ENCODE peak calls at places on chromosomes 16 and 17, in five cellular contexts. V, B, H, I and O are unnamed samples.

GRCh38 chr16:57039148-57039812 is 49.9 kb downstream of the NLRC5 start:
- DNase-seq in I (peak), V (no peak), B (peak), H (no peak), O (peak)

GRCh38 chr16:84484579-84485254 is 19.7 kb downstream of the MEAK7 start:
- DNase-seq in B (peak), I (peak), H (peak), V (peak), O (peak)

GRCh38 chr16:57479422-57480126 is 6.7 kb downstream of the DOK4 start:
- DNase-seq in H (no peak), V (peak), I (no peak), B (peak), O (peak)

GRCh38 chr17:19237389-19238166 is 412 bp downstream of the EPN2 start:
- DNase-seq in H (no peak), B (no peak), I (peak), V (peak), O (no peak)

GRCh38 chr16:66248096-66248495 is 118.4 kb upstream of the CDH5 start:
- DNase-seq in H (no peak), B (peak), I (no peak), V (peak), O (peak)

GRCh38 chr17:76270770-76271668 is 5.9 kb downstream of the UBALD2 start:
- DNase-seq in B (no peak), V (no peak), I (peak), H (no peak), O (no peak)

GRCh38 chr17:35022536-35023063 is 40.9 kb downstream of the RFFL start:
- DNase-seq in B (peak), V (peak), H (peak), I (peak), O (peak)

GRCh38 chr17:39607851-39608130 is at the start of gene NEUROD2:
- DNase-seq in B (no peak), H (no peak), V (no peak), I (no peak), O (no peak)

GRCh38 chr17:35315971-35316370 is 57.5 kb downstream of the SLFN11 start:
- DNase-seq in H (no peak), B (no peak), V (no peak), I (no peak), O (no peak)

GRCh38 chr17:58072862-58073261 is 10.4 kb upstream of the DYNLL2 start:
- DNase-seq in V (no peak), B (no peak), I (no peak), H (no peak), O (no peak)

GRCh38 chr16:56625943-56626654 is 518 bp downstream of the MT1E start:
- DNase-seq in H (peak), B (peak), V (peak), I (no peak), O (peak)

GRCh38 chr17:18382441-18383078 is 5.0 kb downstream of the EVPLL start:
- DNase-seq in B (no peak), H (no peak), V (peak), I (no peak), O (no peak)

GRCh38 chr17:65583921-65584603 is 22.6 kb upstream of the AXIN2 start:
- DNase-seq in V (no peak), H (no peak), I (no peak), B (no peak), O (no peak)

GRCh38 chr16:14640538-14640937 is 7.8 kb downstream of the BFAR start:
- DNase-seq in H (no peak), B (no peak), V (no peak), I (no peak), O (no peak)

GRCh38 chr17:79844869-79845600 is 5.8 kb upstream of the CBX4 start:
- DNase-seq in I (peak), H (no peak), V (no peak), B (no peak), O (peak)

GRCh38 chr16:79597775-79598174 is 2.8 kb downstream of the MAF start:
- DNase-seq in I (no peak), H (no peak), B (no peak), V (no peak), O (no peak)

GRCh38 chr16:79599837-79600635 is 501 bp downstream of the MAF start:
- DNase-seq in B (peak), H (peak), I (peak), V (peak), O (no peak)

GRCh38 chr16:79597277-79597676 is 3.3 kb downstream of the MAF start:
- DNase-seq in B (no peak), V (no peak), H (no peak), I (no peak), O (no peak)

GRCh38 chr16:79599256-79599836 is 1.2 kb downstream of the MAF start:
- DNase-seq in B (peak), V (no peak), I (no peak), H (peak), O (peak)

DNA sequence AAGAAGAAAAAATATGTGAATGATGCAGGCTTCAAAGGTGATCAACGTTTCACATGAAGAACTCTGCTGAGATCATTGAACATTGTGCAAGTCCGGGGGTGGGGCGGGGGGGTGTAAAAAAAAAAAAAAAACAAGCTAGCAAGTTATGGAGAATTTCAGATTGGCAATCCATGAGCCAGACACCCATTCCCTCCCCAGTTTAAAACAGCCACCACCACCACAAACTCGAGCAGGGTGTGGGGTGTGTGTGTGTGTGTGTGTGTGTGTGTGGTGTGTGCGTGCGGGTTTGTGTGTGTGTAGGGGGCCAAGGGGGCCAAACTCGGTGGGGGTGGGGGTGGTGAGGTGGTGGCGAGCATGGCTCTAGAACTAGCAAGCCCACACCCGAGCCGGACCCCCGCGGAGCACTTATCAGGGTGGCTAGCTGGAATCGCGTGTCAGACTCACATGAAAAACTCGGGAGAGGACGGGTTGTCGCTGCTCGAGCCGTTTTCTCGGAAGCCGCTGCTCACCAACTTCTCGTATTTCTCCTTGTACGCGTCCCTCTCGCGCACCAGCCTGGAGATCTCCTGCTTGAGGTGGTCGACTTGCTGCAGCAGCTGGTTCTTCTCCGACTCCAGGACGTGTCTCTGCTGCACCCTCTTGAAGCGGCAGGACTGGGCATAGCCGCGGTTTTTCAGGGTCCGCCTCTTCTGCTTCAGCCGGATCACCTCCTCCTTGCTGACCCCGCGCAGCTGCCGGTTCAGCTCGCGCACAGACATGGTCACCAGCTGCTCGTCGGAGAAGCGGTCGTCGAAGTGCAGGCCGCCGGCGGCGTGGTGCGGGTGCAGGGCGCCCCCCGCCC is 2.0 kb downstream of the MAF start:
- DNase-seq in B (peak), H (peak), V (peak), I (peak), O (peak)
- H3K4me3 ChIP-seq in B (peak), H (peak), V (peak), I (no peak), O (peak)

DNA sequence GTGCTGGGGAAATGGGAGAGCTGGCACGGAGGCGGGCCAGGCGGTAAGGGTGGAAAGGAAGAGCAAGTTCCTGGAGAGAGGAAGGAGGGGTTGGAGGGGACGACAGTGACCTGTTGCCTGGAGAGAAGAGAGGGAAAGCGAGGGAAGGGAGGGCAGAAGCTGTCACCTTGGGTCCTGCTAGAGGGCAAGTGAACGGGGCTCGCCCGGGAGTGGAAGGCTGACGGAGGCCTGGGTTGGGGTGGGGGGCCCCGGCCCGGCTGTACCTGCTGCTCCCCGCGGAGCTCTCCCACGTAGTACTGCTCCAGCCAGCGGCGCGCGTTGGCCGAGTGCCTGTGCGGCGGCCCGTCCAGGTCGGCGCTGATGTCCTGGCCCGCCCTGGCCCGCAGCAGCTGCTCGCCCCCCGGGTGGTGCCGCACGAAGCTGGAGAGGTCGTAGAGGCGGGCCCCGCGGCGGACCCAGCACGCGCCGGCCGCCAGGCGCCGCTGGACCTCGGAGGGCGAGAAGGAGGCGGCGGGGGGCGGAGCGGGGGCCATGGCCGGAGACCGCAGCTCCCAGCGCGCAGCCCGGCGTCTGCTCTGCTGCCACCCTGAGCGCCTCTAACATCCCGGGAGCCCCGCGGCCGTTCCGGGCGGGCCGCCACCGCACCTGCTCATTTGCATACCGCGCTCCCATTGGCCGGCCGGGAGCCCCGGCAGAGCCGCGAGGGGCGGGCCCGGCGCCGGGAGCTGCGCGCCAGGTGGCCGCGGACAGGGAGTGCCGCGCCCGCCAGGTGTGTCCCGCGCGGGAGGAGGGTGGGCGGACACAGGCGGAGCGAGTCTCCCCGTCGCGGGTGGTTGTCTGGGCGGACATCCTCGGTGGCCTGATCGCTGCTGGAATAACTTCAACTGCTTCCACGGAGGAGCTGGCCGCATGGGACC is at the start of gene FA2H:
- DNase-seq in H (no peak), V (no peak), I (peak), B (peak), O (no peak)
- TF ChIP-seq CTCF in H (no peak), V (no peak), I (peak), B (no peak), O (no peak)

DNA sequence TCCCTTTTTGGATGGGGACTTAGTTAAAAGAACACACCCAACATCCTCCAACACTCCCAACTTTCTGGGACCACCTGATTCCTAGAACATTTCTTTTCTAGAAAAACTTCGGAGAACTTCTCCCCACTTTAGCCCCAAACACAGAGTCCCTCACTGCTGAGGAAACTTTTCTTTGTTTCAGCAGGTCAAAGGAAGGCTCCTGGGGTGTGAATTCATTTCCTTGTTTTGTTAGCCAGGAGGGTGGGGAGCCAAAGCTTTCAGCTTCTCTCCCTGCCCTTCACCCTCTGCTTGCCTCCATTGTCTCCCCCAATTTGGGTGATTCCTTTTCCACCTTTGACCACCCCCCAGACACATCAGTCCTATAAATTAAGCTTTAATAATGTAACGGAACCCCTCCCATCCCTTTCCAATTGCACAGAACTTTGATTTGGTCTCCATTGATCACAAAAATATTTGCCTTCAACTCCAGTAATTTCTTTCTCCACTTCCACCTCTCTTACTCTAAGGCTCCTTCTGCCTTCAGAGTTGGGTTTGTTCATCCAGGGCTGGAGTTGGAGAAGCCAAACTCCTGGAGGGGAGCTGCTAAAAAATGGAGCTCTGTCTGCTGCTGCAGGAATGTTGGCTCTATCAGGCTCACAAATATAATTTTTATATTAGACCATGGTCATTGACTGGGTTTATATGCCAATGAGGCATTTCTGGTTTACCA is 10.3 kb downstream of the HOXB4 start:
- DNase-seq in V (no peak), B (no peak), I (no peak), H (no peak), O (no peak)
- H3K4me3 ChIP-seq in V (no peak), B (no peak), I (no peak), H (peak), O (no peak)

GRCh38 chr16:87471278-87472141 is 21.3 kb downstream of the ZCCHC14 start:
- DNase-seq in V (no peak), I (no peak), H (no peak), B (no peak), O (no peak)
- TF ChIP-seq CTCF in V (no peak), I (no peak), H (no peak), B (no peak), O (no peak)

GRCh38 chr17:11610999-11611566 is 12.8 kb downstream of the DNAH9 start:
- DNase-seq in V (no peak), I (no peak), H (no peak), B (no peak), O (no peak)

GRCh38 chr17:11608396-11608795 is 10.1 kb downstream of the DNAH9 start:
- DNase-seq in V (peak), H (no peak), B (no peak), I (no peak), O (no peak)

DNA sequence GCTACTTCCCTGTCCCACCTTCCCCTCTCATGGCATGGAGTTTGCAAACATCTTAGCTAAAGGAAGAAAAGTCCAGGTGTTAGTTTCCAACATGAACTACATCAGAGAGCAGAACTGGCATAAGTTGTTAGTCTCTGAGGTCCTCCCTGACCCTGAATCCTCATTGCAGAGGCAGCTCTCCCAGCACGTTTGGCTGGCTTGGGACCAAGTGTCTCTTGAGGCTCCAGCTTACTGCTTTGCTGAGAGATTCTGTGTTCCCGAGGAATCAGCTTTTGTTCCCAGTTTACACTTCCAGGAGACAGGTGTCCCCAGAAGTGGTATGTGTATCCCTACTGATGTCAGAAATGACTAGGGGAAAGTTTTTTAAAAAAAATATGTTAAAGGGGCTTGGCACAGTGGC is 14.7 kb downstream of the DNAH9 start:
- DNase-seq in I (no peak), V (no peak), B (no peak), H (no peak), O (no peak)
- H3K4me3 ChIP-seq in I (no peak), V (no peak), B (no peak), H (no peak), O (no peak)

DNA sequence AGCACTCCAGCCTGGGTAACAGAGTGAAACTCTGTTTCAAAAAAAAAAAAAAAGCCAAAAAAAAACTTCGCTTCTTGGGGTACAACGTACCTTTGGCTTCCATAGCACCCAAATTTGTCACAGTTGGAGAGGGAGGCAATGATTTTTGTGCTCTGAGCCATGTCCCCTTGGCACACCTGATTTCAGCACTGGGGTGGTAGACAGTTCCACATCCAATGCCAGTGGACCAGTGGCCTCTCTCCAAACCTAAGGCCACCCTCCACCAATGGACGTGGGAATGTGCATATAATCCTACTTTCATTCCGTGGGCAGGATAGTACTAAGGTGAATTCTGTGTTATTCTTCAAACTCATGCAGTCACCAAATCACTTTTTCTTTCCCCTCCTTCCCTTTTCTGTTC is 47.5 kb downstream of the SALL1 start:
- DNase-seq in V (no peak), H (no peak), I (no peak), B (no peak), O (no peak)
- TF ChIP-seq CTCF in V (no peak), H (no peak), I (no peak), B (no peak), O (no peak)

GRCh38 chr17:52157603-52158449 is 688 bp downstream of the CA10 start:
- DNase-seq in I (no peak), V (no peak), B (no peak), H (no peak), O (no peak)
- H3K4me3 ChIP-seq in I (no peak), V (no peak), B (no peak), H (peak), O (no peak)

DNA sequence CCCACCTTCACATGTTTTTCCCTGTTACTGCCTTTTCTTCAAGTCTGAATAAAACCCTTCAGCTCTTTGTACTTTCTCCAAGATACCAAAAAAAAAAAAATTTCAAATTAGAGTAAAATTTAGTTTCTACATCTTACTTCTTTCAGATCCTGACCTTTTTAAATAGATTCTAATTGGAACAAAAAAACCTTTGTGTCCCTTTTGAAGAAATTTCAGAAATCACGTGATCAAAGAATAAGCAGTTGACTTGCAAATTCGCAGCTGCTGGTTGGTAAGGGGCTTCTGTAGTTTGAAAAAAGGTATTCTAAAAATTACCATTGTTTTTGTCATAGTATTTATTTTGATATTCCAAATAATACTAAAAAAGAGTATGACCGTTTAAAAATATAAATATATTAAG is 71.7 kb downstream of the CDC27 start:
- DNase-seq in H (no peak), V (no peak), B (no peak), I (no peak), O (no peak)
- TF ChIP-seq CTCF in H (no peak), V (no peak), B (no peak), I (no peak), O (no peak)

GRCh38 chr16:46658925-46659324 is 30.1 kb downstream of the VPS35 start:
- DNase-seq in V (no peak), B (no peak), I (peak), H (no peak), O (no peak)

GRCh38 chr16:46662123-46662522 is 26.9 kb downstream of the VPS35 start:
- DNase-seq in I (no peak), H (no peak), B (no peak), V (no peak), O (no peak)
- H3K4me3 ChIP-seq in I (no peak), H (no peak), B (no peak), V (no peak), O (no peak)

DNA sequence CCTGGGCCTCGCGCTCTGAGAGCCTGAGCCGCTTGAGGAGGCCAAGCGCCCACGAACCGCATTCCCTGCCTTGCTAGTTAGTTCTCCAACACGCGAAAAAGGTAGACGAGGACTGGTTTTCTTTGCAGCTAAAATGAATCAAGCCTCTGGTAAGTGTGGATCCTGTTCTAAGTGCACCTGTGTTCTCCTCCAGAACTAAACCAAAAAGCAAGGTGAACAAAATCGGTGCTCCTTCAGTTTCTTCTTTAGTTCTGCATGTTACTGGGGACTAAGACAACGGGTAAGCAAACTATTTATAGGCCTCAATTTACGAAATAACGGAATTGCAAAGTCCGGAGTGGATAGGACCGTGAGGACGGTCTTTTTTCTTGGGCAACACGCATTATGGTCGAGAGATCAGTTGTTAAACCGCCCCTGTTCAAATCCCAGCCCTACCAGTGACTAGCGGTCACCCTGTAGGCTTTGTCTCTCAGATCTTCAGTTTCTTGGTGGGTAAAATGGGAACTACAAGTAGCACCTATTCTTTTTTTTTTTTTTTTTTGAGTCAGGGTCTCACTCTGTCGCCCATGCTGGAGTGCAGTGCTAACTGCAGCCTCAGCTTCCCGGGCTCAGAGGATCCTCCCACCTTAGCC is 993 bp upstream of the ANKRD11 start:
- DNase-seq in H (no peak), B (no peak), V (no peak), I (peak), O (peak)
- TF ChIP-seq CTCF in H (no peak), B (peak), V (no peak), I (no peak), O (peak)